ENCODE peak calls at places on chromosomes 3 and 15, in nine cellular contexts. W is HepG2, B is A549, Q is K562, V is GM12878, L is H1, F is HCT116, J is SK-N-SH, U is endothelial cell of umbilical vein. D is an unnamed sample.

GRCh38 chr3:77190281-77190841 is 150.5 kb downstream of the ROBO2 start:
- DNase-seq in L (no peak), W (no peak), B (no peak), U (no peak), J (no peak), F (no peak), Q (no peak), V (no peak), D (no peak)

GRCh38 chr3:16982439-16982838 is 97.7 kb downstream of the PLCL2 start:
- DNase-seq in B (no peak), V (no peak), U (no peak), F (no peak), J (no peak), W (no peak), L (no peak), Q (no peak), D (no peak)

GRCh38 chr15:67064607-67065530 is 533 bp upstream of the SMAD3 start:
- DNase-seq in W (peak), L (peak), U (peak), B (peak), J (no peak), V (no peak), F (no peak), Q (peak), D (no peak)

GRCh38 chr15:90871716-90872480 is 3.5 kb downstream of the FURIN start:
- DNase-seq in F (no peak), J (peak), Q (peak), W (no peak), L (peak), B (no peak), U (peak), V (no peak), D (peak)

GRCh38 chr3:107993771-107994170 is 97.1 kb downstream of the CD47 start:
- DNase-seq in F (no peak), B (no peak), U (no peak), L (no peak), W (no peak), Q (no peak), J (no peak), V (no peak), D (no peak)

GRCh38 chr15:75721462-75721922 is 8.8 kb upstream of the CSPG4 start:
- DNase-seq in F (no peak), V (no peak), L (no peak), Q (no peak), J (peak), W (no peak), U (no peak), B (no peak), D (no peak)

GRCh38 chr15:101781927-101782326 is 21.4 kb upstream of the OR4F6 start:
- DNase-seq in J (no peak), F (no peak), B (no peak), L (no peak), V (no peak), U (no peak), Q (peak), W (no peak), D (peak)

GRCh38 chr3:66236281-66236680 is 15.5 kb downstream of the SLC25A26 start:
- DNase-seq in F (peak), W (peak), V (no peak), Q (no peak), L (no peak), B (peak), U (no peak), J (no peak), D (peak)

GRCh38 chr3:19734453-19734852 is 199.6 kb downstream of the EFHB start:
- DNase-seq in U (no peak), L (no peak), W (no peak), Q (no peak), V (no peak), F (no peak), J (no peak), B (no peak), D (no peak)

GRCh38 chr3:69560818-69561217 is 174.9 kb upstream of the FRMD4B start:
- DNase-seq in B (peak), V (no peak), L (no peak), U (no peak), J (no peak), W (no peak), Q (no peak), F (no peak), D (no peak)

GRCh38 chr15:100667405-100668320 is 65.3 kb downstream of the ASB7 start:
- DNase-seq in Q (no peak), W (no peak), U (no peak), F (no peak), J (peak), V (no peak), B (no peak), L (no peak), D (no peak)

GRCh38 chr3:151384741-151385174 is at the start of gene P2RY12:
- DNase-seq in W (no peak), L (no peak), U (no peak), F (no peak), V (peak), B (no peak), J (no peak), Q (no peak), D (peak)

GRCh38 chr3:151835751-151836550 is 22.0 kb downstream of the AADAC start:
- DNase-seq in W (no peak), F (no peak), U (no peak), L (no peak), B (peak), J (no peak), V (no peak), Q (no peak), D (peak)

GRCh38 chr3:13045904-13046568 is 27.2 kb downstream of the IQSEC1 start:
- DNase-seq in L (no peak), V (peak), F (no peak), U (no peak), W (no peak), J (no peak), B (no peak), Q (peak), D (peak)

GRCh38 chr3:184734903-184735630 is 23.2 kb upstream of the MAGEF1 start:
- DNase-seq in V (no peak), W (no peak), J (no peak), F (no peak), U (no peak), L (peak), B (no peak), Q (no peak), D (no peak)

GRCh38 chr15:42058791-42059190 is 35.6 kb downstream of the PLA2G4D start:
- DNase-seq in W (no peak), V (no peak), U (no peak), J (no peak), L (no peak), B (no peak), F (no peak), Q (no peak), D (no peak)

GRCh38 chr3:71997066-71997653 is 212.2 kb upstream of the PROK2 start:
- DNase-seq in Q (no peak), V (no peak), L (no peak), J (no peak), F (no peak), U (no peak), W (no peak), B (no peak), D (no peak)

GRCh38 chr3:108329087-108329486 is 32.7 kb downstream of the HHLA2 start:
- DNase-seq in F (no peak), W (no peak), J (no peak), L (no peak), U (no peak), V (no peak), Q (no peak), B (no peak), D (no peak)

GRCh38 chr3:71497367-71497925 is 86.1 kb downstream of the FOXP1 start:
- DNase-seq in Q (no peak), L (no peak), W (peak), U (no peak), B (no peak), F (no peak), V (no peak), J (no peak), D (no peak)

GRCh38 chr3:58526124-58526957 is 10.6 kb downstream of the ACOX2 start:
- DNase-seq in B (peak), V (no peak), Q (no peak), F (peak), L (no peak), W (peak), J (no peak), U (peak), D (peak)

GRCh38 chr15:90495067-90495466 is 34.7 kb upstream of the CRTC3 start:
- DNase-seq in V (no peak), U (no peak), B (no peak), W (no peak), Q (peak), J (no peak), F (no peak), L (no peak), D (no peak)

GRCh38 chr3:48345946-48346572 is 12.6 kb upstream of the SPINK8 start:
- DNase-seq in L (no peak), Q (no peak), U (no peak), B (no peak), J (no peak), F (no peak), W (no peak), V (no peak), D (no peak)

GRCh38 chr15:78024141-78024567 is 53.4 kb downstream of the TBC1D2B start:
- DNase-seq in J (no peak), B (no peak), U (no peak), W (no peak), F (no peak), Q (no peak), V (no peak), L (no peak), D (no peak)

GRCh38 chr3:66671348-66671747 is 170.5 kb upstream of the LRIG1 start:
- DNase-seq in F (no peak), V (no peak), U (peak), Q (no peak), J (no peak), B (no peak), W (no peak), L (no peak), D (no peak)

GRCh38 chr3:162960269-162960668 is 1463.7 kb downstream of the OTOL1 start:
- DNase-seq in J (no peak), W (no peak), F (no peak), U (no peak), L (no peak), Q (no peak), V (no peak), B (no peak), D (no peak)

GRCh38 chr15:68794869-68795268 is 25.8 kb downstream of the ANP32A start:
- DNase-seq in B (no peak), U (no peak), J (no peak), Q (no peak), L (no peak), W (peak), V (no peak), F (no peak), D (no peak)

GRCh38 chr3:20185364-20185732 is 658 bp downstream of the SGO1 start:
- DNase-seq in W (no peak), F (no peak), B (peak), J (peak), U (peak), Q (no peak), V (no peak), L (peak), D (no peak)

GRCh38 chr3:7687428-7688147 is 814.0 kb upstream of the LMCD1 start:
- DNase-seq in F (no peak), J (no peak), W (no peak), B (no peak), L (no peak), U (peak), Q (no peak), V (no peak), D (no peak)

GRCh38 chr3:24709921-24710320 is 215.3 kb upstream of the THRB start:
- DNase-seq in U (no peak), L (no peak), F (no peak), Q (no peak), W (no peak), V (no peak), B (no peak), J (no peak), D (no peak)

GRCh38 chr3:99934984-99935797 is 117.5 kb downstream of the CMSS1 start:
- DNase-seq in U (peak), V (no peak), W (peak), F (no peak), Q (no peak), B (peak), L (no peak), J (no peak), D (no peak)

GRCh38 chr3:165459924-165460540 is 263.8 kb upstream of the SLITRK3 start:
- DNase-seq in W (no peak), B (peak), F (no peak), Q (no peak), V (no peak), J (no peak), U (no peak), L (no peak), D (no peak)

GRCh38 chr3:149151843-149152242 is 22.4 kb downstream of the HPS3 start:
- DNase-seq in V (no peak), L (no peak), B (no peak), F (no peak), U (peak), Q (peak), W (no peak), J (peak), D (peak)

GRCh38 chr3:178112134-178112533 is 424.1 kb upstream of the KCNMB2 start:
- DNase-seq in J (no peak), U (no peak), W (no peak), L (no peak), Q (no peak), F (no peak), B (no peak), V (no peak), D (peak)

GRCh38 chr3:36695113-36695768 is 69.1 kb downstream of the DCLK3 start:
- DNase-seq in U (no peak), J (no peak), W (no peak), F (no peak), Q (no peak), B (no peak), L (no peak), V (no peak), D (no peak)

GRCh38 chr3:36696799-36697198 is 67.6 kb downstream of the DCLK3 start:
- DNase-seq in J (peak), U (no peak), B (no peak), L (no peak), W (no peak), V (no peak), Q (no peak), F (no peak), D (no peak)

GRCh38 chr3:36698314-36698713 is 66.0 kb downstream of the DCLK3 start:
- DNase-seq in Q (no peak), V (no peak), J (no peak), W (no peak), F (no peak), L (no peak), B (no peak), U (no peak), D (no peak)

GRCh38 chr3:36695769-36696137 is 68.6 kb downstream of the DCLK3 start:
- DNase-seq in W (no peak), L (no peak), J (no peak), Q (no peak), V (no peak), U (no peak), F (no peak), B (no peak), D (no peak)

GRCh38 chr3:36697397-36698001 is 66.9 kb downstream of the DCLK3 start:
- DNase-seq in L (no peak), J (peak), B (peak), V (no peak), W (no peak), U (no peak), F (no peak), Q (no peak), D (no peak)
- TF ChIP-seq CTCF in L (peak), J (peak), B (peak), V (no peak), W (peak), U (no peak), F (no peak), Q (peak), D (no peak)

DNA sequence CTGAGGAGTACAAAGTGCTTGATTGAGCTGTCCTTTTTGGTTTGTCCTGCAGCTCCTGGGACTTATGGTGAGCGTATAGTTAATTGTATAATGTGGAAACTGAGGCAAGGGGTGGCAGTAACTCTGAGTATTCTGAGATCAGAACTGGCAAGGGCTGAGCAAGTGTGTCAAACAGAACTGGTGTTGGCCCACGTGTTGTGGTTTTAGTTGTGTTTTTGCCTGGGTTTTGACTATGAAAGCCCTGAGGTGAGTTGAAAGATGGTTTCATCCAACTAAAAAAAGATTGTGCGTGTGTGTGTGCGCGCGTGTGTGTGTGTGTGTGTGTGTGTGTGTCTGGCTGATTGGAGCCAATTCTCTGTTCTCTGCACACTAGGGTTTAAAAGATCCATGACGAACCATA is 154.1 kb downstream of the EDEM1 start:
- DNase-seq in L (no peak), Q (no peak), W (no peak), F (no peak), B (no peak), U (no peak), V (no peak), J (no peak), D (no peak)
- H3K4me3 ChIP-seq in L (no peak), Q (no peak), W (no peak), F (no peak), B (no peak), U (no peak), V (no peak), J (no peak), D (no peak)

GRCh38 chr3:143594217-143594616 is 254.1 kb downstream of the SLC9A9 start:
- DNase-seq in F (no peak), J (no peak), U (no peak), B (no peak), W (peak), L (no peak), Q (no peak), V (no peak), D (no peak)
- TF ChIP-seq MAX in F (no peak), J (no peak), U (no peak), B (no peak), W (no peak), L (no peak), Q (no peak), V (no peak), D (no peak)

GRCh38 chr3:52299815-52300611 is 12.4 kb downstream of the GLYCTK start:
- DNase-seq in J (peak), W (peak), B (peak), F (no peak), Q (peak), U (peak), L (peak), V (no peak), D (peak)
- TF ChIP-seq CTCF in J (peak), W (peak), B (no peak), F (no peak), Q (no peak), U (no peak), L (no peak), V (no peak), D (no peak)

GRCh38 chr3:159839561-159840379 is 148.9 kb upstream of the IL12A start:
- DNase-seq in W (no peak), F (no peak), J (peak), B (no peak), L (peak), Q (no peak), V (no peak), U (no peak), D (no peak)
- H3K4me3 ChIP-seq in W (no peak), F (no peak), J (peak), B (no peak), L (peak), Q (no peak), V (peak), U (no peak), D (no peak)

DNA sequence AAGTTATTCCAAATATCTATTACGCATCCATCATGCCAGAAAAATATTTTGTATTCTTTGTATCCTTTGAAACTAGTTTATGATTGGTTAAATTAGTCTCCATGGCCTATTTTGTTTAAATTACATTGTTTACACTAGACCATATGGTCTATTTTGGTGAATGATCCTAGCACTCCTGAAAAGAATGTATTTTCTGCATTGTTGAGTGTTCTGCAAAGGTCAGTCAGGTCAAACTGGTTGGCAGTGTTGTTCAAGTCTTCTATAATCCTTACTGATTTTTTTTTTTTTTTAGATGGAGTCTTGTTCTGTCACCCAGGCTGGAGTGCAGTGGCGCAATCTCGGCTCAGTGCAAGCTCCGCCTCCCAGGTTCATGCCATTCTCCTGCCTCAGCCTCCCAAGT is 347.5 kb upstream of the RASGRP1 start:
- DNase-seq in Q (no peak), F (no peak), J (no peak), W (no peak), V (no peak), B (no peak), L (no peak), U (peak), D (no peak)
- TF ChIP-seq MAX in Q (no peak), F (no peak), J (no peak), W (no peak), V (no peak), B (no peak), L (no peak), U (no peak), D (no peak)

GRCh38 chr3:194136519-194137313 is 768 bp downstream of the HES1 start:
- DNase-seq in B (peak), V (no peak), J (peak), U (peak), W (peak), Q (no peak), F (no peak), L (peak), D (peak)

GRCh38 chr3:194138732-194139084 is 2.8 kb downstream of the HES1 start:
- DNase-seq in Q (no peak), W (no peak), B (no peak), J (no peak), V (no peak), F (no peak), U (no peak), L (no peak), D (no peak)

GRCh38 chr3:194135806-194136518 is at the start of gene HES1:
- DNase-seq in L (peak), V (peak), B (peak), Q (peak), F (peak), U (peak), J (peak), W (peak), D (peak)

GRCh38 chr3:194138098-194138474 is 2.1 kb downstream of the HES1 start:
- DNase-seq in Q (no peak), V (no peak), F (no peak), W (no peak), L (no peak), B (peak), U (peak), J (no peak), D (no peak)

DNA sequence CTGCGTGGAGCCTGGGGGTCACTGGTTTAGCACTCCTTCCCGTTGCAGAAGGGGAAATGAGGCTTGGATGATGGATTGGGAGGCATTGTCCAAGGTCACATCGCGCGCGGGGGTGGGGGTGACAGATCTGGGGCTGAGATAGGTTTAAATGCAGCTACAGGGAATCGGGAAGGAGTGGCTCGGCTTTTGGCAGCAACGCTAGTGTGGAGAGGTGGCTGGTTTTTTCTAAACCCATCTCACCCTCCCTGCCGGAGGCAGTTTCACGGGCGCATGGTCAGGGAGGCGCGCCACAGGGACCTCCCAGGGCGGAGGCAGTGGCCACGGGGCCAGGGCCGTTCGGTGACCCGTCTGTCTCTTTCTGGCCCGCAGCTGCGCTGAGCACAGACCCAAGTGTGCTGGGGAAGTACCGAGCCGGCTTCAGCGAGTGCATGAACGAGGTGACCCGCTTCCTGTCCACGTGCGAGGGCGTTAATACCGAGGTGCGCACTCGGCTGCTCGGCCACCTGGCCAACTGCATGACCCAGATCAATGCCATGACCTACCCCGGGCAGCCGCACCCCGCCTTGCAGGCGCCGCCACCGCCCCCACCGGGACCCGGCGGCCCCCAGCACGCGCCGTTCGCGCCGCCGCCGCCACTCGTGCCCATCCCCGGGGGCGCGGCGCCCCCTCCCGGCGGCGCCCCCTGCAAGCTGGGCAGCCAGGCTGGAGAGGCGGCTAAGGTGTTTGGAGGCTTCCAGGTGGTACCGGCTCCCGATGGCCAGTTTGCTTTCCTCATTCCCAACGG is 1.6 kb downstream of the HES1 start:
- DNase-seq in V (no peak), B (peak), Q (peak), W (peak), U (peak), L (peak), F (no peak), J (peak), D (peak)
- TF ChIP-seq CTCF in V (peak), B (peak), Q (peak), W (peak), U (peak), L (peak), F (no peak), J (peak), D (peak)